ENCODE peak calls at places on chromosomes 6 and 20, in four cellular contexts. S is IMR-90, V is neuronal stem cell, E is H1. Q is an unnamed sample.
A peak's percentile ranks its signal among the peaks of the same experiment; 100 is the strongest.

GRCh38 chr6:1689141-1689540 is 79.4 kb downstream of the FOXC1 start:
- DNase-seq in S (no peak), V (no peak), E (no peak), Q (no peak)

GRCh38 chr6:17710331-17710730 is 3.6 kb upstream of the NUP153 start:
- DNase-seq in S (peak; percentile 85), V (no peak), E (no peak), Q (peak; percentile 90)

GRCh38 chr20:56391596-56392281 is at the start of gene AURKA:
- DNase-seq in S (no peak), V (no peak), E (no peak), Q (peak; percentile 42)

GRCh38 chr20:61982240-61982950 is 83.3 kb downstream of the TAF4 start:
- DNase-seq in S (no peak), V (no peak), E (no peak), Q (no peak)

GRCh38 chr20:63128956-63129355 is 87.0 kb downstream of the YTHDF1 start:
- DNase-seq in S (no peak), V (no peak), E (no peak), Q (no peak)

GRCh38 chr6:147561742-147562141 is 53.3 kb downstream of the SAMD5 start:
- DNase-seq in S (no peak), V (no peak), E (no peak), Q (no peak)

GRCh38 chr6:165986647-165987482 is 180.8 kb downstream of the TBXT start:
- DNase-seq in S (peak; percentile 61), V (no peak), E (no peak), Q (peak; percentile 41)

GRCh38 chr6:160735523-160735922 is 33.5 kb downstream of the PLG start:
- DNase-seq in S (no peak), V (no peak), E (no peak), Q (no peak)

GRCh38 chr20:57964011-57964862 is 254.4 kb upstream of the PMEPA1 start:
- DNase-seq in S (no peak), V (no peak), E (no peak), Q (no peak)

GRCh38 chr6:86715676-86716075 is 221.7 kb upstream of the HTR1E start:
- DNase-seq in S (no peak), V (no peak), E (no peak), Q (peak; percentile 65)

GRCh38 chr6:150685860-150686259 is 86.2 kb downstream of the PLEKHG1 start:
- DNase-seq in S (peak; percentile 1), V (no peak), E (peak; percentile 64), Q (no peak)

GRCh38 chr20:25223179-25223661 is 24.7 kb upstream of the PYGB start:
- DNase-seq in S (peak; percentile 97), V (peak; percentile 37), E (peak; percentile 36), Q (peak; percentile 96)

GRCh38 chr6:96236471-96236870 is 220.7 kb downstream of the FUT9 start:
- DNase-seq in S (no peak), V (no peak), E (no peak), Q (no peak)

GRCh38 chr20:63153254-63154221 is 62.4 kb downstream of the YTHDF1 start:
- DNase-seq in S (no peak), V (no peak), E (no peak), Q (no peak)

GRCh38 chr20:25059866-25060465 is 2.0 kb upstream of the ACSS1 start:
- DNase-seq in S (no peak), V (no peak), E (no peak), Q (no peak)

GRCh38 chr6:160788806-160789205 is 86.8 kb downstream of the PLG start:
- DNase-seq in S (no peak), V (no peak), E (no peak), Q (no peak)

GRCh38 chr20:653110-653589 is at the start of gene SRXN1:
- DNase-seq in S (peak; percentile 93), V (peak; percentile 92), E (peak; percentile 58), Q (peak; percentile 92)
- H2AK5ac ChIP-seq in S (peak within 1 kb of the TSS; percentile 92), V (peak within 1 kb of the TSS; percentile 44), E (peak within 1 kb of the TSS; percentile 47), Q (peak within 1 kb of the TSS; percentile 68)

DNA sequence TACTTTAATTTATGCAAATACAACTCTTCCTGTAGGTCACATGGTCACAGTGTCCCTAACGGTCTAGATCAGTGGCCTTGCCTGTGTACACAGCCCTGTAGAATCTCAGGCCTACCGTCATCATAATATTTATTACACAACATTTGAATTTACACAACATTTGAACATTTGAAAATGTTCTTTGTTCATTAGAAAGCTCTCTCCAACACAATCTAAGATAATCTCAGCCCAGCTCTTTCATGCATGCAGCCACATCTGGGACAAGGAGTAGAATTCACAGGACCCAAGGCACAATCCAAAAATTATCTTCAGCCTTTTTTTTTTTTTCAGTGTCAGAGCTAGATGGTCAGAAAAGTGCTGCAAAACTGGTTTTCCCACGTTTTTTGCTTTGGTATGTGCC is 892.8 kb downstream of the TFAP2A start:
- DNase-seq in S (no peak), V (no peak), E (no peak), Q (no peak)
- H4K91ac ChIP-seq in S (peak overlapping the region; percentile 75), V (no peak overlapping the region), E (no peak overlapping the region), Q (no peak overlapping the region)

GRCh38 chr6:155447949-155448348 is 7.7 kb downstream of the NOX3 start:
- DNase-seq in S (no peak), V (no peak), E (no peak), Q (no peak)

GRCh38 chr6:155448823-155449789 is 6.5 kb downstream of the NOX3 start:
- DNase-seq in S (no peak), V (no peak), E (no peak), Q (peak; percentile 20)

GRCh38 chr6:155450194-155450593 is 5.4 kb downstream of the NOX3 start:
- DNase-seq in S (no peak), V (no peak), E (no peak), Q (no peak)

GRCh38 chr6:155455766-155456165 is at the start of gene NOX3:
- DNase-seq in S (no peak), V (no peak), E (no peak), Q (no peak)

DNA sequence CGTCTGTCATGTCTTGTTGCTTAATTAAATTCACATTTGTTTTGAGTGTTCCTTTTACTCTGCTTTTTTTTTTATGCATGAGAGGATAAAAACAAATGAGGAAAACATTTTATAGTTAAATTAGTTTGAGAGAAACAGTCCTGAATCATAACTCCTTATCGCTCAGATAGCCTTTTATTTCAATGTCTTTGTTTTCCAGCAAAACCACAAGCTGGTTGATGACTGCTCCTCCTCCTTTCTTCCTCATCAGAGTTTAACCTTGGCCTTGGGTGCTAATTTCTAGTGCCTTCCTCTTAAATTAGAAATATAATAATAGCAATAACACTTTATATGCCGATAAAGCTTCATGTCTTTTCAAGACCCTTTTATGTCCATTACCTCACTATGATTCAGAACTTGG is 3.1 kb downstream of the NOX3 start:
- DNase-seq in S (peak; percentile 6), V (no peak), E (no peak), Q (no peak)
- H2AK5ac ChIP-seq in S (no peak overlapping the region), V (no peak overlapping the region), E (no peak overlapping the region), Q (no peak overlapping the region)

DNA sequence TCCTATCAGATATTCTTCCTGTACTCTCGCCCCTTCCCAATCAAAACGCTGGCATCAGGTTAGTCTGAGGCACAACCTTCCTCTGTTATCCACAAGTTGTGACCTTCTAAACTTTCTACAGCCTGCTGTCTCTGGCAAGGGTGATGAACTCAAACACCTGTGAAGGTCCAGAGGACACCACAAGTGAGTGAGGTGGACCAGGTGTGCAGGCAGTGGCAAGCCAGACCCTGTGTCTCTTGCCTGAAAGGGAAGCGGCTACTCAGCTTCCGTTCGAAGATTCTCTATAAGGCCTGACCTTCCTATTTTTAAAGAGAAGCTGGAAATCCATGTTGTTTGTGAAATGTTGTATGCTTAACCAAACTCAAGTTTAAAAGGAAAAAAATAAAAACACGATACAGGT is 36.8 kb downstream of the GCM1 start:
- DNase-seq in S (no peak), V (no peak), E (no peak), Q (no peak)
- H4K91ac ChIP-seq in S (no peak overlapping the region), V (no peak overlapping the region), E (no peak overlapping the region), Q (no peak overlapping the region)

DNA sequence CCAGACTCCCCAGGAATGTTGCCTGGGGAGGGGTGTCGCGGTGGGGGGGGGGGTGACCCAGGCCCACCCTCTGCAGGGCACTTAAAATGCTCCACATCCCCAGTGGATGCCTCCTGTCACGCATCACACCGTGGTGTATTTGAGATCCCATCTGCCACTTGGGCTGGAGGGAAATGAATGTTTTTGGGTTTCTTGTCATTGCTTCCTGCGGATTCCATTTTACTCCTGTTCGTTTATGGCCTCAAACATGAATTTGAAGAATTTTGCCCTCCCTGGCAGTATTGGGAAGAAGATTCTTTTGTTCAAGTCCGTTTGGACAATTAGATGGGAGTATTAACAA is 544 bp upstream of the KHDC1 start:
- DNase-seq in S (no peak), V (no peak), E (no peak), Q (no peak)
- H2AK5ac ChIP-seq in S (peak overlapping the region; percentile 90), V (peak overlapping the region; percentile 87), E (peak overlapping the region; percentile 76), Q (no peak overlapping the region)

GRCh38 chr6:30267423-30267822 is 54.2 kb upstream of the TRIM26 start:
- DNase-seq in S (no peak), V (no peak), E (no peak), Q (no peak)
- H4K91ac ChIP-seq in S (no peak overlapping the region), V (no peak overlapping the region), E (no peak overlapping the region), Q (no peak overlapping the region)

DNA sequence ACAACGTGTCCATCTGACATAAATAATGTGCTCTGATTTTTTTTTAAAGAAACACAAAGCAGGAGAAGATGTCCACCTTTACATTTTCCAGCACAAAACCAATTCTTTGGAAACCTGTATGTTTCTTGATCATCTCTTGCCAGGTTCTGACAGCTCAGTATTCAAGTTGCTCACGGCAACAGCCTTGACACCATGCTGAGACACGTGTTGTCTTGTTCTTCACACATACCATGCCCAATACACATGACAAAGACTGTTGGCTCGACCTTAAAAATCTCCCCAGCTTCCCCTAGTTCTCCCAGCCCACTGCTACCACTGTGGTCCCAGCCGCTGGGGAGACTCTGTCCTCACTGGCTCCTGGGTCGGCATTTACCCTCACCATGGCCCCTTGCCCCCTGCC is 518.9 kb downstream of the PREX1 start:
- DNase-seq in S (no peak), V (no peak), E (no peak), Q (no peak)
- H2AK5ac ChIP-seq in S (no peak overlapping the region), V (no peak overlapping the region), E (peak overlapping the region; percentile 65), Q (no peak overlapping the region)

DNA sequence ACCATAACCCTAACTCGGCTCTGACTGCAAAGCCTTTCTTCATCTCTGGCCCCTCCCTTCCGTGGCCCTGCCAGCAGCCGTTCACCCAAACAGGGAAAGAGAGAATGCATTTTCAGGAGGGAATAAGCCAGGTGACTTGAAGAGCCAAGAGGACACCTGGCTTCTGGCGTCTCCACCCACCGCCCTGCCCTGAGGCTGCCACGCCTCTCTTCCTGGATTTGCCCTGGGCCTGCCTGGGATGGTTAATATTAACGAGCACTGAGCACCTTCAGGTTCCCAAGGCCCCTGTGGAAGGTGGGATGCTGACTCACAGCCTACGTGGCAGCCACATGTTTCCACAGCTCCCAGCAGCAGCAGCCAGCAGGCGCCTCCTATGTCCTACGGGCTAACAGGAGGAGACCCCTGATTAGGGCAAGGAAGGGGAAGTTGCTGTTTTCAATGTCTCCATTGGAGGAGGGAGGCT is 138.0 kb upstream of the RREB1 start:
- DNase-seq in S (no peak), V (no peak), E (no peak), Q (no peak)
- H4K91ac ChIP-seq in S (no peak overlapping the region), V (no peak overlapping the region), E (no peak overlapping the region), Q (no peak overlapping the region)